ENCODE peak calls at places on chromosomes 13 and 19, in eight cellular contexts. Z is cerebellum, N is GM20000, D is epithelial cell of esophagus, B is putamen, M is M059J, L is colonic mucosa, Y is nucleus accumbens. X is an unnamed sample.
A peak's percentile ranks its signal among the peaks of the same experiment; 100 is the strongest.

GRCh38 chr19:58033741-58034475 is at the start of gene ZSCAN1:
- DNase-seq in B (peak; percentile 96), M (peak; percentile 91), L (peak; percentile 78), Z (peak; percentile 99), Y (peak; percentile 85), D (peak; percentile 52), N (no peak), X (peak; percentile 91)

GRCh38 chr13:29548722-29549446 is 46.6 kb downstream of the SLC7A1 start:
- DNase-seq in N (no peak), Y (no peak), B (no peak), D (no peak), L (peak; percentile 64), Z (no peak), M (peak; percentile 86), X (no peak)

GRCh38 chr13:51002736-51003135 is 93.1 kb downstream of the RNASEH2B start:
- DNase-seq in Z (no peak), L (no peak), Y (no peak), N (no peak), B (no peak), M (peak; percentile 71), D (no peak), X (no peak)

GRCh38 chr19:15869109-15869555 is 28.7 kb downstream of the CYP4F2 start:
- DNase-seq in Z (peak; percentile 29), B (no peak), N (peak; percentile 41), M (peak; percentile 69), L (peak; percentile 42), D (peak; percentile 93), Y (no peak), X (peak; percentile 57)

GRCh38 chr13:21137696-21138095 is 38.7 kb downstream of the SKA3 start:
- DNase-seq in Z (no peak), D (peak; percentile 47), L (no peak), M (peak; percentile 73), Y (no peak), B (no peak), N (no peak), X (no peak)

GRCh38 chr13:28392428-28392827 is 102.5 kb downstream of the FLT1 start:
- DNase-seq in N (no peak), B (no peak), M (peak; percentile 20), Y (no peak), Z (no peak), L (no peak), D (no peak), X (no peak)

GRCh38 chr13:103431880-103432279 is 365.7 kb upstream of the SLC10A2 start:
- DNase-seq in Y (no peak), Z (no peak), M (no peak), N (no peak), L (no peak), D (no peak), B (no peak), X (no peak)

GRCh38 chr19:16679811-16680210 is 18.9 kb downstream of the TMEM38A start:
- DNase-seq in Y (no peak), L (no peak), Z (no peak), N (no peak), B (no peak), M (no peak), D (no peak), X (no peak)

GRCh38 chr13:111371720-111372119 is 51.3 kb downstream of the TEX29 start:
- DNase-seq in Z (no peak), N (no peak), D (no peak), B (no peak), M (no peak), L (no peak), Y (no peak), X (no peak)